ENCODE peak calls at places on chromosomes 1 and 21, in four cellular contexts. B is HS-27A, A is Kasumi-1, E is adrenal gland. G is an unnamed sample.

GRCh38 chr1:30888391-30888790 is 20.2 kb downstream of the SDC3 start:
- DNase-seq in B (no peak), A (peak), E (peak), G (no peak)

GRCh38 chr1:33377013-33377412 is 53.9 kb downstream of the PHC2 start:
- DNase-seq in B (no peak), A (no peak), E (no peak), G (no peak)

GRCh38 chr1:158117854-158118691 is 62.6 kb upstream of the CD1D start:
- DNase-seq in B (peak), A (peak), E (peak), G (peak)

GRCh38 chr1:205237526-205238484 is 10.1 kb downstream of the TMCC2 start:
- DNase-seq in B (no peak), A (peak), E (no peak), G (no peak)

GRCh38 chr21:17725339-17725738 is 93.8 kb downstream of the C21orf91 start:
- DNase-seq in B (no peak), A (no peak), E (no peak), G (no peak)

GRCh38 chr1:30809514-30810263 is 52.1 kb upstream of the LAPTM5 start:
- DNase-seq in B (peak), A (no peak), E (peak), G (no peak)

GRCh38 chr21:28099296-28099695 is 893.4 kb downstream of the LTN1 start:
- DNase-seq in B (no peak), A (no peak), E (peak), G (no peak)

GRCh38 chr1:41891403-41891896 is 27.3 kb downstream of the HIVEP3 start:
- DNase-seq in B (no peak), A (peak), E (peak), G (peak)

GRCh38 chr1:111592389-111593361 is 26.9 kb upstream of the RAP1A start:
- DNase-seq in B (peak), A (peak), E (peak), G (peak)

GRCh38 chr1:109193653-109194590 is 19.8 kb upstream of the SARS1 start:
- DNase-seq in B (no peak), A (peak), E (peak), G (peak)

GRCh38 chr1:237045278-237046016 is 3.5 kb downstream of the RYR2 start:
- DNase-seq in B (no peak), A (no peak), E (no peak), G (no peak)

GRCh38 chr1:229170274-229170673 is 100.6 kb upstream of the RAB4A start:
- DNase-seq in B (no peak), A (no peak), E (no peak), G (no peak)

GRCh38 chr1:41613646-41614592 is 129.4 kb upstream of the EDN2 start:
- DNase-seq in B (no peak), A (no peak), E (no peak), G (no peak)

GRCh38 chr1:164587617-164588367 is 28.8 kb downstream of the PBX1 start:
- DNase-seq in B (no peak), A (no peak), E (no peak), G (no peak)

GRCh38 chr1:30039354-30040080 is 683.9 kb downstream of the MATN1 start:
- DNase-seq in B (no peak), A (no peak), E (no peak), G (no peak)

GRCh38 chr1:204466416-204467405 is 27.9 kb downstream of the PIK3C2B start:
- DNase-seq in B (no peak), A (no peak), E (no peak), G (no peak)

GRCh38 chr1:29195875-29196274 is 14.2 kb upstream of the SRSF4 start:
- DNase-seq in B (no peak), A (no peak), E (no peak), G (no peak)

GRCh38 chr1:64948905-64949833 is 17.2 kb downstream of the JAK1 start:
- DNase-seq in B (no peak), A (peak), E (no peak), G (no peak)

GRCh38 chr1:94709891-94710581 is 110.1 kb upstream of the SLC44A3 start:
- DNase-seq in B (no peak), A (no peak), E (no peak), G (no peak)

GRCh38 chr21:41407541-41408460 is 18.2 kb upstream of the MX1 start:
- DNase-seq in B (no peak), A (no peak), E (no peak), G (no peak)